ENCODE peak calls at places on chromosomes 16 and 17, in eight cellular contexts. A is NCI-H69; B is adrenal gland; F is NCI-H1105 treated with DMSO at 0.1 percent for 48 hours; I is activated T-cell treated with anti-CD3 and anti-CD28 coated beads, Interleukin-2, amount 50 U/mL, for 24 hours; J is fibroblast of the conjunctiva; Z is activated CD4-positive, CD25-positive, alpha-beta regulatory T cell treated with anti-CD3 and anti-CD28 coated beads, Interleukin-2, amount 50 U/mL, for 72 hours; W is CD4-positive, CD25-positive, alpha-beta regulatory T cell. L is an unnamed sample.

GRCh38 chr17:40432864-40433528 is 10.3 kb upstream of the IGFBP4 start:
- DNase-seq in A (no peak), B (no peak), F (no peak), I (peak), J (no peak), Z (no peak), W (no peak), L (no peak)

GRCh38 chr17:59627770-59628171 is 8.1 kb downstream of the CLTC start:
- DNase-seq in A (no peak), B (no peak), F (no peak), I (no peak), J (no peak), Z (no peak), W (no peak), L (no peak)

GRCh38 chr17:10316986-10317834 is 55.6 kb downstream of the MYH13 start:
- DNase-seq in A (no peak), B (peak), F (no peak), I (no peak), J (peak), Z (peak), W (no peak), L (no peak)

GRCh38 chr17:48240562-48241130 is 133.1 kb downstream of the SNX11 start:
- DNase-seq in A (peak), B (no peak), F (no peak), I (no peak), J (no peak), Z (no peak), W (no peak), L (no peak)

GRCh38 chr17:47604268-47604927 is 45.3 kb upstream of the KPNB1 start:
- DNase-seq in A (peak), B (no peak), F (peak), I (no peak), J (peak), Z (no peak), W (no peak), L (peak)

GRCh38 chr17:58325976-58326468 is 2.6 kb downstream of the TSPOAP1 start:
- DNase-seq in A (no peak), B (no peak), F (no peak), I (no peak), J (no peak), Z (no peak), W (no peak), L (no peak)

GRCh38 chr16:84649511-84649861 is 1.2 kb downstream of the KLHL36 start:
- DNase-seq in A (no peak), B (no peak), F (no peak), I (no peak), J (no peak), Z (no peak), W (no peak), L (no peak)

GRCh38 chr16:3049921-3050481 is 3.6 kb downstream of the MMP25 start:
- DNase-seq in A (no peak), B (no peak), F (no peak), I (no peak), J (no peak), Z (no peak), W (no peak), L (no peak)

GRCh38 chr17:80374039-80374731 is 40.8 kb upstream of the ENDOV start:
- DNase-seq in A (no peak), B (no peak), F (no peak), I (no peak), J (no peak), Z (no peak), W (no peak), L (no peak)

GRCh38 chr16:71855937-71856662 is 10.3 kb downstream of the ATXN1L start:
- DNase-seq in A (no peak), B (no peak), F (no peak), I (peak), J (no peak), Z (no peak), W (no peak), L (no peak)

GRCh38 chr17:148757-149156 is 11.4 kb downstream of the SCGB1C2 start:
- DNase-seq in A (no peak), B (no peak), F (no peak), I (no peak), J (no peak), Z (peak), W (no peak), L (no peak)

GRCh38 chr17:61368832-61369468 is 30.7 kb upstream of the TBX2 start:
- DNase-seq in A (peak), B (no peak), F (no peak), I (no peak), J (no peak), Z (no peak), W (no peak), L (no peak)

GRCh38 chr17:27389542-27390140 is 66.6 kb upstream of the KSR1 start:
- DNase-seq in A (no peak), B (no peak), F (no peak), I (no peak), J (no peak), Z (no peak), W (no peak), L (no peak)

GRCh38 chr17:48294989-48295892 is 134.8 kb downstream of the SKAP1 start:
- DNase-seq in A (peak), B (no peak), F (no peak), I (no peak), J (no peak), Z (no peak), W (no peak), L (no peak)